ENCODE peak calls at places on chromosomes 13 and 19, in seven cellular contexts. H is DND-41, A is endothelial cell of umbilical vein, M is neural progenitor cell, D is GM23338, K is A549, S is PC-3. Z is an unnamed sample.

GRCh38 chr19:38838986-38839761 is 7.6 kb upstream of the ECH1 start:
- DNase-seq in H (no peak), A (no peak), M (no peak), D (no peak), K (no peak), S (no peak), Z (no peak)

GRCh38 chr13:114044486-114044885 is 70.6 kb upstream of the C13orf46 start:
- DNase-seq in H (peak; percentile 19), A (no peak), M (no peak), D (no peak), K (no peak), S (no peak), Z (no peak)

GRCh38 chr13:100811906-100812305 is 137.3 kb upstream of the TMTC4 start:
- DNase-seq in H (no peak), A (no peak), M (no peak), D (no peak), K (no peak), S (no peak), Z (no peak)

GRCh38 chr13:111916201-111916600 is 150.7 kb upstream of the SOX1 start:
- DNase-seq in H (no peak), A (no peak), M (no peak), D (no peak), K (no peak), S (no peak), Z (no peak)

GRCh38 chr13:70579941-70580340 is 471.7 kb upstream of the KLHL1 start:
- DNase-seq in H (no peak), A (no peak), M (no peak), D (no peak), K (no peak), S (no peak), Z (no peak)

GRCh38 chr13:75889427-75889826 is 253.3 kb downstream of the LMO7 start:
- DNase-seq in H (no peak), A (no peak), M (peak; percentile 56), D (peak; percentile 48), K (no peak), S (no peak), Z (no peak)

GRCh38 chr13:94308808-94309207 is 170.7 kb downstream of the DCT start:
- DNase-seq in H (no peak), A (no peak), M (no peak), D (no peak), K (no peak), S (no peak), Z (no peak)

GRCh38 chr13:26062853-26063444 is 11.1 kb upstream of the SHISA2 start:
- DNase-seq in H (peak; percentile 72), A (peak; percentile 64), M (peak; percentile 73), D (peak; percentile 74), K (no peak), S (peak; percentile 76), Z (no peak)

GRCh38 chr19:19485161-19485997 is 30.0 kb downstream of the TSSK6 start:
- DNase-seq in H (no peak), A (no peak), M (no peak), D (no peak), K (no peak), S (no peak), Z (no peak)

GRCh38 chr19:18440421-18440877 is 2.5 kb upstream of the ISYNA1 start:
- DNase-seq in H (peak; percentile 46), A (no peak), M (no peak), D (peak; percentile 69), K (no peak), S (peak; percentile 41), Z (no peak)

GRCh38 chr13:96533408-96533807 is 443.5 kb downstream of the HS6ST3 start:
- DNase-seq in H (no peak), A (no peak), M (no peak), D (no peak), K (no peak), S (no peak), Z (no peak)

GRCh38 chr13:100399455-100399854 is 189.1 kb downstream of the GGACT start:
- DNase-seq in H (no peak), A (no peak), M (no peak), D (no peak), K (no peak), S (no peak), Z (no peak)

GRCh38 chr13:38398810-38399493 is 49.3 kb downstream of the UFM1 start:
- DNase-seq in H (no peak), A (no peak), M (no peak), D (no peak), K (no peak), S (peak; percentile 8), Z (no peak)

GRCh38 chr13:110634558-110634957 is 19.2 kb downstream of the NAXD start:
- DNase-seq in H (no peak), A (no peak), M (no peak), D (no peak), K (peak; percentile 26), S (peak; percentile 25), Z (no peak)

GRCh38 chr13:98556968-98557591 is 19.8 kb downstream of the STK24 start:
- DNase-seq in H (no peak), A (no peak), M (no peak), D (no peak), K (no peak), S (no peak), Z (peak; percentile 69)
- H3K4me2 ChIP-seq in H (no peak overlapping the region), A (no peak overlapping the region), M (no peak overlapping the region), D (no peak overlapping the region), K (no peak overlapping the region), S (no peak overlapping the region), Z (peak overlapping the region; percentile 52)

GRCh38 chr19:6790194-6791128 is 18.0 kb downstream of the VAV1 start:
- DNase-seq in H (no peak), A (no peak), M (no peak), D (no peak), K (no peak), S (no peak), Z (no peak)
- H3K4me2 ChIP-seq in H (no peak overlapping the region), A (no peak overlapping the region), M (no peak overlapping the region), D (no peak overlapping the region), K (no peak overlapping the region), S (no peak overlapping the region), Z (no peak overlapping the region)

GRCh38 chr19:34319230-34319585 is 45.8 kb upstream of the GPI start:
- DNase-seq in H (no peak), A (no peak), M (no peak), D (no peak), K (no peak), S (peak; percentile 39), Z (no peak)
- H3K4me2 ChIP-seq in H (no peak overlapping the region), A (peak overlapping the region; percentile 72), M (no peak overlapping the region), D (no peak overlapping the region), K (no peak overlapping the region), S (no peak overlapping the region), Z (no peak overlapping the region)

GRCh38 chr19:16573296-16573695 is 1.1 kb upstream of the SLC35E1 start:
- DNase-seq in H (no peak), A (no peak), M (no peak), D (no peak), K (no peak), S (no peak), Z (no peak)
- H3K4me2 ChIP-seq in H (peak overlapping the region; percentile 100), A (peak overlapping the region; percentile 59), M (peak overlapping the region; percentile 78), D (peak overlapping the region; percentile 96), K (peak overlapping the region; percentile 87), S (peak overlapping the region; percentile 96), Z (peak overlapping the region; percentile 92)

GRCh38 chr19:3096267-3096901 is 2.2 kb downstream of the GNA11 start:
- DNase-seq in H (no peak), A (no peak), M (no peak), D (no peak), K (no peak), S (no peak), Z (no peak)

GRCh38 chr19:3094638-3095374 is 644 bp downstream of the GNA11 start:
- DNase-seq in H (peak; percentile 48), A (no peak), M (peak; percentile 56), D (no peak), K (no peak), S (no peak), Z (no peak)

GRCh38 chr19:3097442-3097871 is 3.3 kb downstream of the GNA11 start:
- DNase-seq in H (no peak), A (no peak), M (no peak), D (no peak), K (no peak), S (no peak), Z (no peak)

GRCh38 chr19:3096902-3097326 is 2.8 kb downstream of the GNA11 start:
- DNase-seq in H (no peak), A (no peak), M (no peak), D (no peak), K (no peak), S (no peak), Z (no peak)

GRCh38 chr19:3095375-3096191 is 1.4 kb downstream of the GNA11 start:
- DNase-seq in H (peak; percentile 36), A (no peak), M (peak; percentile 88), D (peak; percentile 92), K (no peak), S (peak; percentile 19), Z (no peak)
- H3K4me2 ChIP-seq in H (peak overlapping the region; percentile 97), A (peak overlapping the region; percentile 77), M (peak overlapping the region; percentile 99), D (peak overlapping the region; percentile 94), K (peak overlapping the region; percentile 96), S (peak overlapping the region; percentile 94), Z (peak overlapping the region; percentile 84)

DNA sequence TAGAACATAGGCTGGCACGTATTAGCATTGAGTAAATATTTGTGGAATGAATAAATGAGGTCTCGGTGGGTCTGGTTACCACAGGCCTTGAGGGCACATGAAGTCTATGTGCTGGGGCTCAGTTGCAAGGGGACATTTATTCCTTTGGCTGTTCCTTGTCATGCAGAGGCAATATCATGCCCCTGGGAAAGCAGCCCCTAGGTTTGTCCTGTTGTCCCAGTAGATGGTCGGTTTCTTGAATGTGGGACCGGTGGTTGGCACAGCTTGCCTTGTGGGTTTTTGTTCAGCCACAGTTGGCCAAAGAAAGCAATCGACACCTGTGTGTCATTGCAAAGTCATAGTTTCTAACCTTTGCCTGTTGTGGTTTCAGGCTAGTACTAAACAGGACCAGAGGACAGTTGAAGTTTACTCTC is 24.7 kb upstream of the GPR183 start:
- DNase-seq in H (no peak), A (no peak), M (no peak), D (no peak), K (no peak), S (peak; percentile 74), Z (no peak)
- H3K4me2 ChIP-seq in H (no peak overlapping the region), A (no peak overlapping the region), M (no peak overlapping the region), D (no peak overlapping the region), K (no peak overlapping the region), S (peak overlapping the region; percentile 49), Z (no peak overlapping the region)